ENCODE peak calls at places on chromosomes 16 and 17, in eight cellular contexts. U, N, T, H, L, A, Q and X are unnamed samples.

GRCh38 chr17:45011767-45012166 is 39.7 kb downstream of the DCAKD start:
- DNase-seq in U (no peak), N (no peak), T (no peak), H (no peak), L (no peak), A (no peak), Q (no peak), X (no peak)

GRCh38 chr17:81026266-81027036 is 8.5 kb upstream of the BAIAP2 start:
- DNase-seq in U (no peak), N (no peak), T (no peak), H (no peak), L (no peak), A (no peak), Q (no peak), X (no peak)

GRCh38 chr16:49986351-49987124 is 38.5 kb upstream of the CNEP1R1 start:
- DNase-seq in U (no peak), N (peak), T (no peak), H (no peak), L (no peak), A (no peak), Q (no peak), X (no peak)

GRCh38 chr17:57284984-57285646 is 28.8 kb downstream of the MSI2 start:
- DNase-seq in U (no peak), N (no peak), T (no peak), H (no peak), L (no peak), A (peak), Q (no peak), X (peak)

GRCh38 chr17:83124871-83125514 is 45.6 kb downstream of the METRNL start:
- DNase-seq in U (no peak), N (peak), T (no peak), H (no peak), L (no peak), A (no peak), Q (peak), X (peak)

GRCh38 chr16:35310999-35311398 is 1851.6 kb downstream of the TP53TG3F start:
- DNase-seq in U (no peak), N (no peak), T (no peak), H (no peak), L (no peak), A (no peak), Q (no peak), X (no peak)

GRCh38 chr16:86049641-86050040 is 150.7 kb downstream of the IRF8 start:
- DNase-seq in U (no peak), N (no peak), T (no peak), H (no peak), L (no peak), A (no peak), Q (no peak), X (no peak)

GRCh38 chr17:42362245-42362961 is 25.8 kb downstream of the STAT3 start:
- DNase-seq in U (peak), N (no peak), T (no peak), H (no peak), L (no peak), A (no peak), Q (peak), X (no peak)

GRCh38 chr16:83939266-83939856 is 13.7 kb upstream of the OSGIN1 start:
- DNase-seq in U (no peak), N (no peak), T (no peak), H (no peak), L (peak), A (no peak), Q (no peak), X (no peak)

GRCh38 chr16:17470871-17471744 is at the start of gene XYLT1:
- DNase-seq in U (peak), N (peak), T (no peak), H (no peak), L (peak), A (no peak), Q (peak), X (no peak)

GRCh38 chr17:6710317-6710716 is 2.9 kb downstream of the SLC13A5 start:
- DNase-seq in U (no peak), N (no peak), T (no peak), H (no peak), L (no peak), A (no peak), Q (no peak), X (no peak)